ENCODE peak calls at places on chromosomes 13 and 19, in eight cellular contexts. P, F, M, K, U, S, I and L are unnamed samples. For H3K4me1 and H3K27me3, the result is how much of the 10 kb centered on the place peaks cover.

GRCh38 chr13:33817843-33818661 is at the start of gene RFC3:
- DNase-seq in I (peak), P (peak), S (peak), M (peak), F (peak), K (peak), U (peak), L (peak)

GRCh38 chr13:102399791-102400618 is 1.8 kb downstream of the FGF14 start:
- DNase-seq in S (no peak), K (no peak), F (no peak), M (peak), P (no peak), I (peak), U (peak), L (no peak)

GRCh38 chr19:18500820-18501219 is 21.1 kb downstream of the ELL start:
- DNase-seq in S (no peak), M (no peak), F (no peak), U (peak), I (no peak), P (no peak), K (peak), L (peak)

GRCh38 chr19:16626796-16627193 is 1.2 kb downstream of the MED26 start:
- DNase-seq in F (no peak), P (no peak), M (no peak), K (no peak), S (no peak), U (no peak), I (no peak), L (no peak)

GRCh38 chr13:29369060-29369743 is 226.3 kb downstream of the SLC7A1 start:
- DNase-seq in K (no peak), M (no peak), F (no peak), S (no peak), P (peak), U (no peak), I (no peak), L (no peak)

GRCh38 chr13:59094149-59094548 is 1069.6 kb downstream of the DIAPH3 start:
- DNase-seq in P (peak), M (no peak), K (no peak), I (no peak), U (no peak), F (no peak), S (no peak), L (no peak)

GRCh38 chr13:45537506-45537905 is 72.8 kb downstream of the COG3 start:
- DNase-seq in K (no peak), M (no peak), S (no peak), I (no peak), F (no peak), U (no peak), P (no peak), L (no peak)

GRCh38 chr19:28394705-28395104 is 818.2 kb downstream of the UQCRFS1 start:
- DNase-seq in P (no peak), S (no peak), I (no peak), F (no peak), K (no peak), U (no peak), M (no peak), L (no peak)

GRCh38 chr19:9306443-9306842 is 3.2 kb downstream of the ZNF699 start:
- DNase-seq in S (no peak), K (no peak), F (no peak), U (no peak), P (peak), I (no peak), M (no peak), L (no peak)

GRCh38 chr13:83077499-83077898 is 804.8 kb downstream of the SLITRK1 start:
- DNase-seq in U (no peak), F (no peak), K (no peak), S (no peak), P (no peak), I (no peak), M (no peak), L (no peak)

GRCh38 chr13:66992183-66992582 is 238.0 kb downstream of the PCDH9 start:
- DNase-seq in S (no peak), M (no peak), P (no peak), K (no peak), I (no peak), F (no peak), U (no peak), L (no peak)

GRCh38 chr19:13026478-13026999 is 31.3 kb downstream of the NFIX start:
- DNase-seq in K (no peak), M (no peak), U (no peak), I (no peak), S (no peak), F (no peak), P (peak), L (no peak)

GRCh38 chr13:110616103-110617101 is 1.1 kb downstream of the NAXD start:
- DNase-seq in F (peak), M (no peak), S (no peak), I (no peak), K (peak), U (no peak), P (peak), L (no peak)

GRCh38 chr19:40219721-40220276 is 1.6 kb upstream of the TTC9B start:
- DNase-seq in F (no peak), I (no peak), P (peak), U (no peak), S (no peak), M (no peak), K (no peak), L (no peak)

GRCh38 chr19:662207-662961 is 630 bp downstream of the RNF126 start:
- DNase-seq in S (peak), P (peak), K (no peak), I (peak), U (no peak), F (peak), M (peak), L (no peak)

GRCh38 chr19:42175952-42176648 is 41.4 kb downstream of the DEDD2 start:
- DNase-seq in I (no peak), K (no peak), U (no peak), S (no peak), M (no peak), P (peak), F (no peak), L (no peak)

GRCh38 chr19:310141-310651 is 19.0 kb upstream of the PLPP2 start:
- DNase-seq in P (no peak), K (no peak), I (no peak), F (no peak), S (no peak), M (no peak), U (no peak), L (no peak)

GRCh38 chr13:95698047-95698749 is 21.3 kb downstream of the DNAJC3 start:
- DNase-seq in F (no peak), P (peak), K (no peak), I (no peak), M (no peak), S (no peak), U (no peak), L (no peak)

GRCh38 chr19:17107546-17108452 is 32.2 kb downstream of the MYO9B start:
- DNase-seq in P (peak), K (peak), S (no peak), M (no peak), I (no peak), U (peak), F (peak), L (peak)

GRCh38 chr13:90565985-90566713 is 781.3 kb upstream of the MIR17HG start:
- DNase-seq in P (no peak), K (no peak), U (no peak), I (no peak), M (no peak), F (no peak), S (no peak), L (no peak)

GRCh38 chr19:15529774-15530372 is 21.5 kb downstream of the CYP4F22 start:
- DNase-seq in M (no peak), I (no peak), P (no peak), K (no peak), U (no peak), S (no peak), F (no peak), L (no peak)

GRCh38 chr13:88464851-88465250 is 793.7 kb downstream of the SLITRK5 start:
- DNase-seq in F (no peak), S (no peak), M (no peak), I (no peak), K (no peak), U (no peak), P (no peak), L (no peak)

GRCh38 chr19:13063461-13064091 is 39.1 kb downstream of the LYL1 start:
- DNase-seq in U (peak), K (no peak), M (no peak), S (no peak), F (no peak), I (no peak), P (no peak), L (no peak)

GRCh38 chr13:49597043-49597669 is 11.8 kb upstream of the RCBTB1 start:
- DNase-seq in F (no peak), S (no peak), U (no peak), P (no peak), I (no peak), K (no peak), M (no peak), L (no peak)

GRCh38 chr19:38735257-38735686 is 9.0 kb downstream of the CAPN12 start:
- DNase-seq in S (peak), M (peak), F (no peak), P (peak), U (peak), I (peak), K (no peak), L (no peak)

GRCh38 chr19:40465025-40465780 is at the start of gene BLVRB:
- DNase-seq in K (no peak), I (peak), F (peak), S (no peak), P (peak), U (no peak), M (peak), L (peak)

GRCh38 chr13:97933736-97934135 is 19.7 kb upstream of the IPO5 start:
- DNase-seq in S (no peak), P (no peak), K (no peak), M (no peak), I (no peak), U (no peak), F (no peak), L (no peak)

GRCh38 chr13:90443268-90443667 is 904.2 kb upstream of the MIR17HG start:
- DNase-seq in U (no peak), S (no peak), K (no peak), F (no peak), P (peak), I (no peak), M (no peak), L (no peak)

GRCh38 chr19:51016798-51017683 is 2.5 kb downstream of the KLK10 start:
- DNase-seq in K (no peak), F (peak), S (no peak), M (no peak), P (peak), U (peak), I (no peak), L (peak)

GRCh38 chr13:112651306-112651705 is 38.5 kb upstream of the ATP11A start:
- DNase-seq in M (no peak), U (no peak), I (no peak), K (no peak), F (no peak), P (no peak), S (no peak), L (no peak)

GRCh38 chr13:41802684-41803554 is 158.0 kb downstream of the VWA8 start:
- DNase-seq in F (no peak), U (no peak), K (no peak), P (peak), S (no peak), M (no peak), I (no peak), L (no peak)

GRCh38 chr13:78679329-78679728 is 20.4 kb upstream of the OBI1 start:
- DNase-seq in I (no peak), U (no peak), M (no peak), K (no peak), P (no peak), S (no peak), F (no peak), L (no peak)

GRCh38 chr19:31307270-31307669 is 42.0 kb downstream of the TSHZ3 start:
- DNase-seq in K (no peak), P (no peak), S (no peak), U (no peak), F (no peak), M (no peak), I (no peak), L (no peak)

GRCh38 chr13:49669735-49670309 is 21.5 kb downstream of the EBPL start:
- DNase-seq in M (no peak), I (no peak), U (peak), P (peak), K (no peak), S (no peak), F (peak), L (no peak)

GRCh38 chr13:44300895-44301638 is 72.6 kb upstream of the SERP2 start:
- DNase-seq in M (no peak), I (no peak), F (peak), P (peak), U (no peak), S (no peak), K (no peak), L (no peak)
- H3K4me1 ChIP-seq in M (under half), I (under half), F (under half), P (half or more), U (half or more), S (under half), K (under half), L (under half)

DNA sequence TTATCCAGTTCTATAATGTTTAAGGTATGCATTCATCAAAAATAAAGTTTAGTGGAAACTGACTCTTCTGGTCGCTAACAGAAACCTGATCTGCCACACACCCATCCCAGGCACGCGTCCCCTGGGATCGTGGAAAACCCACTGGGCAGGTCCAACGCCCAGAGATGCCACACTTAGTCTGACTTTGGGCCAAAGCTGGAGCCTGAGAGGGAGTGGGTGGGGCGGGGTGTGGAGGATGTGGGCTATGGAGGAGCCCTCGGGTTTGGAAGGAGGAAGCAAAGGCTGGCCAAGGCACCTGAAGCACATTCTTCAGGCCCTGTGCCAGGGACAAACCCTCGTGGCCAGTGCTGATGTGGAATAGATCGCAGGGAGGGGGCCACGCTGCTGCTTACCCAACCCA is 2.5 kb downstream of the IGFL1 start:
- DNase-seq in P (peak), F (peak), I (no peak), M (no peak), S (no peak), K (no peak), U (no peak), L (no peak)
- H3K27me3 ChIP-seq in P (under half), F (under half), I (under half), M (under half), S (under half), K (under half), U (under half), L (under half)

GRCh38 chr19:48906324-48906723 is 6.2 kb downstream of the NUCB1 start:
- DNase-seq in U (no peak), P (no peak), I (no peak), K (no peak), F (no peak), M (no peak), S (no peak), L (no peak)
- H3K27ac ChIP-seq in U (no peak), P (no peak), I (no peak), K (no peak), F (no peak), M (no peak), S (no peak), L (no peak)

GRCh38 chr19:54357381-54357780 is 7.3 kb downstream of the LAIR1 start:
- DNase-seq in U (no peak), M (no peak), P (no peak), F (no peak), I (no peak), K (no peak), S (no peak), L (no peak)

GRCh38 chr19:54355675-54356074 is 9.1 kb downstream of the LAIR1 start:
- DNase-seq in U (no peak), M (no peak), I (no peak), F (no peak), K (no peak), S (no peak), P (no peak), L (no peak)

GRCh38 chr19:54352546-54352945 is 12.2 kb downstream of the LAIR1 start:
- DNase-seq in P (no peak), K (no peak), I (no peak), S (no peak), M (no peak), U (no peak), F (no peak), L (no peak)

GRCh38 chr19:54356444-54357056 is 8.2 kb downstream of the LAIR1 start:
- DNase-seq in U (no peak), K (no peak), I (no peak), S (no peak), P (no peak), M (no peak), F (no peak), L (no peak)

DNA sequence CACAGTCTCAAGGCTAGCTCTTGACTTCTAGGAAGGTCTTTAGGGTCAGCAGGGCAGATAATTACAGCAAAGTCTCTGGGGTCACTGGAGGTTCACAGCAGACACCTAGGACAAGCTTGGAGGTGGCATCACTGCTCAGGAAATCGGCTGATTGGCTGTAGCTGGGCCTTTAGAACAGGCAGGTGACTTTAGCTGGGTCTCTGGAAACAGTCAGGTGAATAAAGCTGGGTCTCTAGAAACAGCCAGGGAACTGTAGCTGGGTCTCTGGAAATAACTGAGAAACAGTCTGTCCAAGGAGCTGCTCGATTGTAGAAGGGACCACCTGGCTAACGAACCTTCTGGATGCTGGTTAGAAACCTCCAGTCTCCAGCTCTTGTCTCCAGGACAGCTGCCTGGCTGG is 10.0 kb downstream of the LAIR1 start:
- DNase-seq in U (no peak), I (no peak), F (no peak), K (no peak), S (no peak), P (no peak), M (no peak), L (no peak)
- H3K4me1 ChIP-seq in U (under half), I (under half), F (under half), K (under half), S (under half), P (under half), M (under half), L (under half)

DNA sequence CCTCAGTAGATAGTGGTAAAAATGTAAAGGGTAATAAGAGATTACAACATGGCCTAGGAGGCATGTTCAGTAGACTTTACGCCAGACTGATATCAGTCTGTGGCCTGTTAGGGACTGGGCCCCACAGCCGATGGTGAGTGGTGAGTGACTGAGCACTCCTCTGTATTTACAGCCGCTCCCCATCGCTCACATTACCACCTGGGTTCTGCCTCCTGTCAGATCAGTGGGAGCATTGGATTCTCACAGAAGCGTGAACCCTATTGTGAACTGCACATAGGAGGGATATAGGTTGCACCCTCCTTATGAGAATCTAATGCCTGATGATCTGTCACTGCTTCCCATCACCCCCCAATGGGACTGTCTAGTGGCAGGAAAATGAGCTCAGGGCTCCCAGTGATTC is 17.9 kb downstream of the NLRP11 start:
- DNase-seq in I (no peak), U (no peak), K (no peak), P (no peak), M (no peak), F (no peak), S (no peak), L (no peak)
- H3K27me3 ChIP-seq in I (under half), U (under half), K (under half), P (half or more), M (under half), F (under half), S (under half), L (under half)

GRCh38 chr19:10747674-10748073 is 29.8 kb downstream of the DNM2 start:
- DNase-seq in F (no peak), M (no peak), U (no peak), I (no peak), P (no peak), S (no peak), K (no peak), L (no peak)
- H3K27ac ChIP-seq in F (peak), M (peak), U (peak), I (peak), P (no peak), S (no peak), K (no peak), L (peak)

GRCh38 chr19:46984077-46985010 is 35.3 kb upstream of the NPAS1 start:
- DNase-seq in S (no peak), F (peak), P (peak), M (no peak), K (no peak), U (peak), I (no peak), L (no peak)
- H3K4me1 ChIP-seq in S (under half), F (under half), P (under half), M (under half), K (under half), U (half or more), I (under half), L (half or more)

GRCh38 chr19:3818918-3819317 is 32.7 kb upstream of the MATK start:
- DNase-seq in I (no peak), F (no peak), M (no peak), S (no peak), K (no peak), U (no peak), P (no peak), L (no peak)
- H3K27me3 ChIP-seq in I (under half), F (under half), M (under half), S (under half), K (under half), U (under half), P (under half), L (under half)